ENCODE peak calls at places on chromosomes 5 and 9, in four cellular contexts. C, P, B and F are unnamed samples.

GRCh38 chr9:21688108-21689102 is 114.0 kb upstream of the MTAP start:
- DNase-seq in P (peak), C (peak), B (peak), F (peak)

GRCh38 chr5:156647034-156647451 is 203.1 kb upstream of the PPP1R2B start:
- DNase-seq in C (no peak), P (no peak), B (no peak), F (no peak)

GRCh38 chr5:39716532-39716971 is 291.8 kb upstream of the DAB2 start:
- DNase-seq in C (peak), B (peak), P (peak), F (peak)

GRCh38 chr9:13128266-13128825 is 151.1 kb downstream of the MPDZ start:
- DNase-seq in P (no peak), C (no peak), B (no peak), F (no peak)

GRCh38 chr5:109399092-109399759 is 10.5 kb downstream of the PJA2 start:
- DNase-seq in P (no peak), B (no peak), C (no peak), F (no peak)

GRCh38 chr5:32709789-32710334 is 1.3 kb upstream of the NPR3 start:
- DNase-seq in P (peak), C (peak), B (peak), F (peak)

GRCh38 chr5:60143912-60144311 is 250.4 kb upstream of the PDE4D start:
- DNase-seq in P (no peak), B (no peak), C (no peak), F (no peak)

GRCh38 chr5:34682926-34683623 is 26.9 kb downstream of the RAI14 start:
- DNase-seq in C (no peak), P (no peak), B (no peak), F (peak)

GRCh38 chr5:136811551-136811950 is 446.2 kb upstream of the TRPC7 start:
- DNase-seq in P (no peak), B (peak), C (peak), F (no peak)

GRCh38 chr5:11177993-11178711 is 417.1 kb upstream of the DAP start:
- DNase-seq in C (no peak), P (no peak), B (no peak), F (no peak)

GRCh38 chr5:134223406-134224251 is 2.2 kb downstream of the PPP2CA start:
- DNase-seq in P (no peak), B (no peak), C (no peak), F (no peak)

GRCh38 chr5:171316258-171317121 is 7.4 kb downstream of the TLX3 start:
- DNase-seq in P (no peak), C (no peak), B (peak), F (no peak)

GRCh38 chr9:115606851-115607250 is 488.9 kb upstream of the TNC start:
- DNase-seq in C (no peak), P (no peak), B (no peak), F (no peak)

GRCh38 chr5:157858527-157859226 is at the start of gene CLINT1:
- DNase-seq in C (peak), B (peak), P (peak), F (peak)

GRCh38 chr9:38641985-38642864 is 21.8 kb upstream of the ANKRD18A start:
- DNase-seq in B (peak), C (peak), P (peak), F (peak)

GRCh38 chr9:34985311-34985899 is 4.1 kb upstream of the DNAJB5 start:
- DNase-seq in C (no peak), P (peak), B (no peak), F (peak)

GRCh38 chr5:14745753-14746152 is 81.2 kb downstream of the OTULIN start:
- DNase-seq in C (no peak), P (no peak), B (no peak), F (no peak)

GRCh38 chr5:154196955-154197652 is 6.6 kb downstream of the GALNT10 start:
- DNase-seq in P (peak), C (no peak), B (no peak), F (no peak)

GRCh38 chr5:126445502-126446174 is 22.4 kb downstream of the GRAMD2B start:
- DNase-seq in P (no peak), B (no peak), C (no peak), F (no peak)

GRCh38 chr5:2536632-2537031 is 214.8 kb downstream of the IRX2 start:
- DNase-seq in P (no peak), B (no peak), C (no peak), F (no peak)

GRCh38 chr5:1032551-1033027 is 24.0 kb downstream of the NKD2 start:
- DNase-seq in P (no peak), C (no peak), B (peak), F (no peak)

GRCh38 chr9:125477089-125477544 is 215.5 kb downstream of the GAPVD1 start:
- DNase-seq in B (no peak), C (no peak), P (no peak), F (no peak)

GRCh38 chr5:115351356-115352195 is 55.1 kb upstream of the CCDC112 start:
- DNase-seq in C (peak), B (peak), P (no peak), F (no peak)

GRCh38 chr5:177036921-177037320 is 14.4 kb downstream of the ZNF346 start:
- DNase-seq in C (no peak), B (no peak), P (no peak), F (no peak)

GRCh38 chr9:98445576-98445975 is 190.1 kb upstream of the TBC1D2 start:
- DNase-seq in P (no peak), C (no peak), B (no peak), F (no peak)

GRCh38 chr5:36371366-36371765 is 69.7 kb upstream of the RANBP3L start:
- DNase-seq in B (no peak), P (no peak), C (no peak), F (no peak)

GRCh38 chr9:120757268-120757900 is 35.8 kb downstream of the FBXW2 start:
- DNase-seq in C (no peak), B (no peak), P (no peak), F (no peak)

GRCh38 chr9:93087971-93088655 is 7.9 kb upstream of the CARD19 start:
- DNase-seq in P (no peak), C (no peak), B (no peak), F (no peak)

GRCh38 chr5:180381428-180381827 is 28.3 kb upstream of the GFPT2 start:
- DNase-seq in B (no peak), P (no peak), C (no peak), F (no peak)

GRCh38 chr5:10762776-10763500 is 1.9 kb upstream of the DAP start:
- DNase-seq in B (peak), P (peak), C (no peak), F (no peak)

GRCh38 chr5:69467442-69468225 is 25.0 kb upstream of the OCLN start:
- DNase-seq in C (no peak), B (peak), P (no peak), F (no peak)

GRCh38 chr5:21391506-21391905 is 1403.5 kb upstream of the CDH18 start:
- DNase-seq in P (no peak), B (no peak), C (no peak), F (peak)

DNA sequence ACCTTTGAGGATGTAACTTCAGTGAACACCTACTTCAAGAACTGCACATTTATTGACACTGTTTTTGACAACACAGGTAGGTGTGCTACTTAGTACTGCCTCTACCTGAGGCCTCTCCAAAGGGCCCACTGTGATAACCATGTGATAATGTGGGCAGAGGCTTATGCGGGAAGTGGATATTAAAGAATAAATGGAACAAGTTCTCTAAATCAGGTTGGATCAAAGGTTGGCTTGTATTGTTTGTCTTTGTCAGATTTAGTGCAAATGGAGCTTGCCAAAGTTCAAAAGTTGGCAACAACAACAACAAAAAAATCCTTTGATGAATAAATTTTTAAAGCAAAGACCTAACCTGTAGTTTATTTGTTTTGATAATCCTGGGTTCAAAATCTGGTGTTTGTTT is 104.2 kb upstream of the IQGAP2 start:
- DNase-seq in P (no peak), B (no peak), C (no peak), F (no peak)
- TF ChIP-seq CTCF in P (no peak), B (no peak), C (no peak), F (no peak)

GRCh38 chr5:42005561-42006153 is 80.6 kb downstream of the FBXO4 start:
- DNase-seq in C (peak), P (no peak), B (no peak), F (no peak)

DNA sequence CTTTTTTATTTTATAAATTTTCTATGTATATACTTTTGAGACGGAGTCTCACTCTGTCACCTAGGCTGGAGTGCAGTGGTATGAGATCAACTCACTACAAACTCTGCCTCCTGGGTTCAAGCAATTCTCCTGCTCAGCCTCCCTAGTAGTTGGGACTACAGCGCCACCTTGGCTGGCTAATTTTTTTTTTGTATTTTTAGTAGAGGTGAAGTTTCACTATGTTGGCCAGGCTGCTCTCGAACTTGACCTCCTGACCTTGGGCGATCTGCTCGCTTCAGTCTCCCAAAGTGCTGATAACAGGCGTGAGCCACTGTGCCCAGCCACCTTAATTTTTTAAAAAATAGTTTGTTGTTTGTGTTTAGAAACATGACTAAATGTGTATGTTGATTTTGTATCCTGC is 76.6 kb downstream of the FBXO4 start:
- DNase-seq in P (no peak), C (no peak), B (no peak), F (no peak)
- TF ChIP-seq CTCF in P (no peak), C (no peak), B (no peak), F (no peak)

DNA sequence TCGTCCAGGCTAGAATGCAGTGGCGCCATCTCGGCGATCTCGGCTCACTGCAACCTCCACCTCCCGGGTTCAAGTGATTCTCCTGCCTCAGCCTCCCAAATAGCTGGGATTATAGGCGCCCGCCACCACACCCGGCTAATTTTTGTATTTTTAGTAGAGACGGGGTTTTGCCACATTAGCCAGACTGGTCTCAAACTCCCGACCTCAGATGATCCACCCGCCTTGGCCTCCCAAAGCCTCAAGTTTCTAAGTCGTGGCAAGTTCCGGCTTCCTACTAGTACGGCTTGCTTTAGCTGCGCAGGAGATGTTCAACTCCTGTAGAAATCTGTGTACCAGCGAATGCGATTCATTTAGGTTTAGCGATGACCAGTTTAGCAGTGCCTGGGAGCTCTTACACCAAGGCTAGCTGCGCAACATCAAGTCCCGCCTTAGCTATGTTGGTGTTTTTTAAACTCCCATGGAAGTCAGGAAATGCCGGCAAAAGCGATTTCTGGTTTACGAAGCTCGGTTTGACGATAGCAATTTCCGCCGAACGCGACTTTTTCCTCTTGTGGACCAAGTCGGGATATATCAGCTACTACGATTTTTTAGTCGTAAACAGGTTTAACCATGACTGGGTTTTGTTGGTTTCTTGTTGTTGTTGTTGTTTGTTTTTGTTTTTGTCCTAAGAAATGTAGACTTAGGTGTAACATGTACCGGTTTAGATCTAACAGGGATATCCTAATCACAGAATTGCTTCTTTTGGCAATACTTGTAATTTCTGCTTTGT is 46.4 kb downstream of the ANXA2R start:
- DNase-seq in P (peak), C (no peak), B (peak), F (no peak)
- TF ChIP-seq CTCF in P (no peak), C (no peak), B (no peak), F (no peak)

GRCh38 chr5:150515446-150515845 is 7.5 kb downstream of the NDST1 start:
- DNase-seq in B (peak), C (no peak), P (no peak), F (no peak)

GRCh38 chr5:150514708-150515211 is 6.8 kb downstream of the NDST1 start:
- DNase-seq in P (no peak), B (peak), C (peak), F (peak)

GRCh38 chr5:150511641-150512367 is 3.9 kb downstream of the NDST1 start:
- DNase-seq in P (peak), B (peak), C (peak), F (peak)

GRCh38 chr5:150512368-150512747 is 4.4 kb downstream of the NDST1 start:
- DNase-seq in C (no peak), B (no peak), P (peak), F (no peak)

GRCh38 chr5:150513375-150514309 is 5.7 kb downstream of the NDST1 start:
- DNase-seq in B (no peak), C (no peak), P (peak), F (no peak)
- TF ChIP-seq CTCF in B (peak), C (no peak), P (no peak), F (no peak)

GRCh38 chr5:7397005-7397546 is 1.1 kb downstream of the ADCY2 start:
- DNase-seq in P (no peak), B (peak), C (no peak), F (no peak)
- TF ChIP-seq CTCF in P (no peak), B (no peak), C (no peak), F (no peak)

DNA sequence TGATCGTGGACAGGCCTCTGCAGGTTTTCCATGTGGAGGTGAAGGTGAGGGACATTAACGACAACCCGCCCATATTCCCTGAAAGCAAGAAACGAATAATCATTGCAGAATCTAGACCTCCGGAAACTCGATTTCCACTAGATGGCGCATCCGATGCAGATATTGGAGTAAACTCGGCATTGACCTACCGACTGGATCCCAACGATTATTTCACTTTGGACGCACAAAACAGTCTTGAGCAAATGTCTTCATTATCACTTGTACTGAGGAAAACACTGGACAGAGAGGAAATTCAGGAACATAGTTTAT is 621 bp downstream of the PCDHA13 start:
- DNase-seq in C (peak), B (no peak), P (no peak), F (peak)
- TF ChIP-seq CTCF in C (no peak), B (no peak), P (no peak), F (no peak)

GRCh38 chr9:129184743-129185142 is 6.7 kb upstream of the IER5L start:
- DNase-seq in P (no peak), B (peak), C (no peak), F (no peak)

GRCh38 chr9:129182122-129182521 is 4.1 kb upstream of the IER5L start:
- DNase-seq in C (no peak), B (peak), P (peak), F (no peak)

GRCh38 chr9:129181246-129181645 is 3.2 kb upstream of the IER5L start:
- DNase-seq in C (no peak), P (no peak), B (peak), F (no peak)

GRCh38 chr9:129183495-129184308 is 5.6 kb upstream of the IER5L start:
- DNase-seq in C (no peak), B (peak), P (peak), F (no peak)

GRCh38 chr9:129182625-129183494 is 4.8 kb upstream of the IER5L start:
- DNase-seq in B (peak), P (peak), C (no peak), F (peak)
- TF ChIP-seq CTCF in B (peak), P (no peak), C (no peak), F (peak)

DNA sequence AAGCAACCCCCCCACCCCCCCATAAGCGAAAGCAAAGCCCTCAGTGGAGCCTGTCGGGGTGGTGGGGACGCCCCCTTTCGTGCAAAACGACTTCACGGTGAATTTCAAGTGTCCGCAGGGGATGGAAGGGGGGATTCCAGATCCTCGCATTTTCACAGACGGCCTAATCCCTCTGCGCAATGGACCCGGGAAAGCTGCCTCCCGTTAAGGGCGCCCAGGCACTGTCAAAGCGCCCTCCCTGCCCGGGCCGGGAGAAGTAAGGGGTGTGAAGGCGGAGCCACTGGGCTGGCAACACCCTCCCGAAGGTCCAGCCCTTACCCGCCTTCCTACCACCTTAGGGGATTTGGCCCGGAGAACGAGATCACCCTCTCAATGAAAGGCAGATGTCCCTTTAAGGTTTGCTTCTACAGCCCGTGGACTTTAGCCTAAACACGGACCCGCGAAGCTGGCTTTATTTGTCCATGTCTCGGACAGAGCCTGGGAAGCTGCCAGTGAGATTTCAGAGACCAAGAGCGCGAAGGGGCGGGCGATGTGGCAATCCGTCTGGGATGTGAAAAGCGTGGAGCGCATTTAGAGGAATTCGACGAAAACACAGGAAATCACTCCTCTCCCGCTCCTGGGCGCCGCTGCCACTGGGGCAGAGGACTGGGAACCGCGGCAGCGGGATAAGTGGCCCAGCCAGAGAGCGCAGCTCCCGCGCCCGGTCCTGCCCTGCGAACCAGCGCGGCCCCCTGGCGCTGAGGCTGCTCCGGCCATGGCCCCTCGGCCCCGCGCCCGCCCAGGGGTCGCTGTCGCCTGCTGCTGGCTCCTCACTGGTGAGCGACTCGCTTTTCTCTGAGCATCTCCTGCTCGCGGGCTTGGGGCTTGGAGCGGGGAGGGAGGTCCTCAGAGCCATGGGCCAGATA is at the start of the genes ITGA1 and PELO:
- DNase-seq in C (peak), B (peak), P (peak), F (peak)
- TF ChIP-seq CTCF in C (peak), B (peak), P (no peak), F (no peak)

DNA sequence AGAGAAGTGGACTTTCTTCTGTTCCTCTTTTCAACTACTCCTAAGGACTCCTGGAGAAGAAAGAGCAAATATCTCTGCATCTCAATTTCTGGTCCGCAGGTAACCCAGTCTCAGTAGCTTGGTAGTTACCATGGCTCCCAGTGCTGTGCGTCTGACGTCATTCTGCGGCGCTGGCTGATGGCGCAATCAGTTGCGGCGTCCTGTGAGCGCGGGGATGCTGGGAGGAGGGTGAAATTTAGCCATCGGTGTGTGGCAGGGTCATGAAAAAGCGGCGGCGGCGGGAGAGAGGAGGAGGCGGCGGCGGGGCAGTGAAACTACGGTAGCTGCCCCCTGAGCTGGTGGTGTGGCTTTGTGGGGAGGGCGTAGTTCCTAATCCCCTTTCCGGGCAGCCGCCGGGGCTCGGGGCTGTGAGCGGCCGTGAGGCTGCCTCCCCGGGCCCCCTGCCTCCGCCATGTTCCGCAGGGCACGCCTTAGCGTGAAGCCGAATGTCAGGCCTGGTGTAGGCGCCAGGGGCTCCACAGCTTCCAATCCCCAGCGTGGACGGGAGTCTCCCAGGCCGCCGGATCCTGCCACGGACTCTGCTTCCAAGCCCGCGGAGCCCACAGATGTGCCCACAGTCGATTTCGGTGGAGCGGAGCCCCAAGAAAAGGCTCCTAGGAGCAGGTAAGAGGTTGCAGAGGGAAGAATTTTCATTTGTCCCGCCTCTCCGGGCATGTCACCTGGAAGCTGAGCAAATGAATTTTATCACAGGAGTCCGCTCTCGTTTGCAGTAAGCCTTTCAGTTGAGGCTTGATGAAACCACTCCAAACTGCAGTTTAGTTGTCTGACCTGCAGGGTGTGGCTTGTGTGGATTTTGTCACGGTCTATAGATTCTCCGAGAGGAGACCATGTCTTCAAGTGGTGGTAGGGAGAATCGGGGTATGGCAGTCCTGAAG is at the start of gene BDP1:
- DNase-seq in B (peak), P (peak), C (peak), F (peak)
- TF ChIP-seq CTCF in B (peak), P (no peak), C (peak), F (peak)